ENCODE peak calls at places on chromosome 14, in nine cellular contexts. One of them, this sample, is unnamed.

GRCh38 chr14:71532790-71533189 is 399.4 kb upstream of the RGS6 start:
- DNase-seq in adrenal gland: no peak
- DNase-seq in IMR-90: no peak
- DNase-seq in upper lobe of left lung: no peak
- DNase-seq in lower leg skin: no peak
- DNase-seq in uterus: no peak
- DNase-seq in gastrocnemius medialis: no peak
- DNase-seq in A549: no peak
- DNase-seq in H1: no peak
- DNase-seq in this sample: no peak

GRCh38 chr14:101062065-101062450 is 158.5 kb upstream of the RTL1 start:
- DNase-seq in lower leg skin: no peak
- DNase-seq in gastrocnemius medialis: no peak
- DNase-seq in upper lobe of left lung: no peak
- DNase-seq in IMR-90: no peak
- DNase-seq in A549: no peak
- DNase-seq in adrenal gland: no peak
- DNase-seq in uterus: no peak
- DNase-seq in H1: no peak
- DNase-seq in this sample: no peak

GRCh38 chr14:68956728-68957127 is 22.4 kb downstream of the ACTN1 start:
- DNase-seq in IMR-90: no peak
- DNase-seq in upper lobe of left lung: no peak
- DNase-seq in adrenal gland: no peak
- DNase-seq in H1: no peak
- DNase-seq in lower leg skin: no peak
- DNase-seq in uterus: no peak
- DNase-seq in gastrocnemius medialis: no peak
- DNase-seq in A549: no peak
- DNase-seq in this sample: no peak

GRCh38 chr14:29262979-29263378 is 496.4 kb downstream of the FOXG1 start:
- DNase-seq in lower leg skin: no peak
- DNase-seq in gastrocnemius medialis: no peak
- DNase-seq in upper lobe of left lung: no peak
- DNase-seq in uterus: no peak
- DNase-seq in A549: no peak
- DNase-seq in H1: no peak
- DNase-seq in adrenal gland: no peak
- DNase-seq in IMR-90: peak
- DNase-seq in this sample: no peak

GRCh38 chr14:61355892-61356325 is 34.5 kb downstream of the PRKCH start:
- DNase-seq in upper lobe of left lung: no peak
- DNase-seq in adrenal gland: peak
- DNase-seq in A549: peak
- DNase-seq in gastrocnemius medialis: peak
- DNase-seq in uterus: peak
- DNase-seq in H1: no peak
- DNase-seq in IMR-90: peak
- DNase-seq in lower leg skin: peak
- DNase-seq in this sample: no peak

GRCh38 chr14:21042918-21043317 is 756 bp downstream of the RNASE7 start:
- DNase-seq in uterus: no peak
- DNase-seq in A549: no peak
- DNase-seq in upper lobe of left lung: no peak
- DNase-seq in gastrocnemius medialis: no peak
- DNase-seq in IMR-90: no peak
- DNase-seq in H1: no peak
- DNase-seq in adrenal gland: peak
- DNase-seq in lower leg skin: no peak
- DNase-seq in this sample: no peak

GRCh38 chr14:87483651-87484260 is 509.2 kb downstream of the GALC start:
- DNase-seq in adrenal gland: no peak
- DNase-seq in uterus: no peak
- DNase-seq in upper lobe of left lung: no peak
- DNase-seq in H1: no peak
- DNase-seq in lower leg skin: no peak
- DNase-seq in A549: no peak
- DNase-seq in IMR-90: peak
- DNase-seq in gastrocnemius medialis: no peak
- DNase-seq in this sample: peak

GRCh38 chr14:25484194-25484593 is 434.2 kb upstream of the STXBP6 start:
- DNase-seq in adrenal gland: no peak
- DNase-seq in upper lobe of left lung: no peak
- DNase-seq in H1: no peak
- DNase-seq in A549: no peak
- DNase-seq in IMR-90: no peak
- DNase-seq in uterus: no peak
- DNase-seq in gastrocnemius medialis: no peak
- DNase-seq in lower leg skin: no peak
- DNase-seq in this sample: no peak

GRCh38 chr14:53011053-53011462 is 60.2 kb upstream of the FERMT2 start:
- DNase-seq in IMR-90: peak
- DNase-seq in upper lobe of left lung: no peak
- DNase-seq in lower leg skin: peak
- DNase-seq in uterus: peak
- DNase-seq in gastrocnemius medialis: peak
- DNase-seq in adrenal gland: peak
- DNase-seq in H1: no peak
- DNase-seq in A549: peak
- DNase-seq in this sample: peak

GRCh38 chr14:67998804-67999203 is 179.2 kb downstream of the RAD51B start:
- DNase-seq in H1: no peak
- DNase-seq in uterus: no peak
- DNase-seq in upper lobe of left lung: no peak
- DNase-seq in gastrocnemius medialis: no peak
- DNase-seq in IMR-90: no peak
- DNase-seq in adrenal gland: no peak
- DNase-seq in lower leg skin: no peak
- DNase-seq in A549: no peak
- DNase-seq in this sample: no peak

GRCh38 chr14:39267592-39268112 is 33.9 kb downstream of the MIA2 start:
- DNase-seq in IMR-90: no peak
- DNase-seq in H1: no peak
- DNase-seq in lower leg skin: no peak
- DNase-seq in A549: no peak
- DNase-seq in adrenal gland: no peak
- DNase-seq in gastrocnemius medialis: no peak
- DNase-seq in upper lobe of left lung: no peak
- DNase-seq in uterus: no peak
- DNase-seq in this sample: no peak

GRCh38 chr14:35333797-35334743 is 41.9 kb downstream of the PSMA6 start:
- DNase-seq in IMR-90: no peak
- DNase-seq in lower leg skin: no peak
- DNase-seq in gastrocnemius medialis: no peak
- DNase-seq in uterus: no peak
- DNase-seq in adrenal gland: no peak
- DNase-seq in A549: no peak
- DNase-seq in H1: peak
- DNase-seq in upper lobe of left lung: peak
- DNase-seq in this sample: no peak

GRCh38 chr14:44027397-44027796 is 479.7 kb downstream of the FSCB start:
- DNase-seq in gastrocnemius medialis: no peak
- DNase-seq in upper lobe of left lung: no peak
- DNase-seq in IMR-90: no peak
- DNase-seq in adrenal gland: no peak
- DNase-seq in H1: no peak
- DNase-seq in uterus: no peak
- DNase-seq in A549: no peak
- DNase-seq in lower leg skin: no peak
- DNase-seq in this sample: no peak

GRCh38 chr14:51424569-51425251 is 184.7 kb downstream of the TMX1 start:
- DNase-seq in upper lobe of left lung: no peak
- DNase-seq in uterus: no peak
- DNase-seq in IMR-90: peak
- DNase-seq in adrenal gland: no peak
- DNase-seq in gastrocnemius medialis: peak
- DNase-seq in A549: no peak
- DNase-seq in lower leg skin: no peak
- DNase-seq in H1: no peak
- DNase-seq in this sample: no peak

GRCh38 chr14:74302634-74303569 is at the start of gene ABCD4:
- DNase-seq in H1: peak
- DNase-seq in lower leg skin: peak
- DNase-seq in uterus: peak
- DNase-seq in upper lobe of left lung: peak
- DNase-seq in gastrocnemius medialis: peak
- DNase-seq in adrenal gland: peak
- DNase-seq in IMR-90: peak
- DNase-seq in A549: peak
- DNase-seq in this sample: peak
- TF ChIP-seq POLR2A in H1: peak
- TF ChIP-seq POLR2A in lower leg skin: no peak
- TF ChIP-seq POLR2A in uterus: peak
- TF ChIP-seq POLR2A in upper lobe of left lung: peak
- TF ChIP-seq POLR2A in gastrocnemius medialis: peak
- TF ChIP-seq POLR2A in adrenal gland: peak
- TF ChIP-seq POLR2A in IMR-90: peak
- TF ChIP-seq POLR2A in A549: peak
- TF ChIP-seq POLR2A in this sample: no peak

GRCh38 chr14:85978851-85979250 is 448.9 kb downstream of the FLRT2 start:
- DNase-seq in gastrocnemius medialis: no peak
- DNase-seq in uterus: no peak
- DNase-seq in upper lobe of left lung: no peak
- DNase-seq in H1: no peak
- DNase-seq in lower leg skin: no peak
- DNase-seq in IMR-90: no peak
- DNase-seq in A549: no peak
- DNase-seq in adrenal gland: no peak
- DNase-seq in this sample: no peak
- TF ChIP-seq CTCF in gastrocnemius medialis: no peak
- TF ChIP-seq CTCF in uterus: no peak
- TF ChIP-seq CTCF in upper lobe of left lung: no peak
- TF ChIP-seq CTCF in H1: no peak
- TF ChIP-seq CTCF in lower leg skin: no peak
- TF ChIP-seq CTCF in IMR-90: no peak
- TF ChIP-seq CTCF in A549: no peak
- TF ChIP-seq CTCF in adrenal gland: no peak
- TF ChIP-seq CTCF in this sample: no peak

GRCh38 chr14:27712364-27712763 is 1054.2 kb upstream of the FOXG1 start:
- DNase-seq in upper lobe of left lung: no peak
- DNase-seq in adrenal gland: no peak
- DNase-seq in gastrocnemius medialis: no peak
- DNase-seq in uterus: no peak
- DNase-seq in H1: no peak
- DNase-seq in IMR-90: no peak
- DNase-seq in A549: no peak
- DNase-seq in lower leg skin: no peak
- DNase-seq in this sample: no peak
- TF ChIP-seq POLR2A in upper lobe of left lung: no peak
- TF ChIP-seq POLR2A in adrenal gland: no peak
- TF ChIP-seq POLR2A in gastrocnemius medialis: no peak
- TF ChIP-seq POLR2A in uterus: no peak
- TF ChIP-seq POLR2A in H1: no peak
- TF ChIP-seq POLR2A in IMR-90: no peak
- TF ChIP-seq POLR2A in A549: no peak
- TF ChIP-seq POLR2A in lower leg skin: no peak
- TF ChIP-seq POLR2A in this sample: no peak

DNA sequence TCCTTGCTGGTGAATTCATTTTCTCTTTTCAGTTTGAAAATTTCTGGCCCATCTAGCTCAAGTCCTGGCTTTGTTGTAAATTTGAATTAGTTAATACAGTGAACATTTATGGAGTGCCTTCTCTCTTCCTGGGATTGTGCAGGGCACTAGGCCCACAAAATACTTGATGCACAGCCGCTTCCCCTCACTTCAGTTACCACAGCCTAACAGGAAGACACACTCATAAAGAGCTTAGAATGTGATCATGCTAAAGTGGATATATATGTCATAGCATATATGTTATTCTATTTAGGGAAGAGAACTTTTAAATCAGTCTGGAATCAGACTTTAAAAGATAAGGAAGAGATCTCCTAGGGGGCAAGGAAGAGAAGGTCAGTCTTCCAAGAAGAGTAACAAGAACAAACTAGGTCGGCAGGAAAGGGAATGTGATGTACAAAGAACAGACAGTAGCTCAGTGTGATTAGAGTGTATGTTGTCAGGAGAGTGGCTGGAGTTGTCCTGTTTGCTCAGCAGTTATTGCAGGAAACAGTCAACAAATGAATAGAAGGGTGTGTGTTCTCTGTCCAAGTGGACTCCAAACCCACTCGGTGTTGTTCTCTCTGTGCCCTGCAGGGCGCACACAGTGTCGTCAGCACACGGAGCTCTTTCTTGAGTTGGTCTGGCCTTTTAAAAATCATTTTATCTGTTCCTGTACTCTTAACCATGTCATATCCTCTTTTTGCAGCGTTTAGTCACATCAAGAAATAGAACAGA is 74.4 kb downstream of the DAAM1 start:
- DNase-seq in uterus: no peak
- DNase-seq in H1: no peak
- DNase-seq in adrenal gland: no peak
- DNase-seq in upper lobe of left lung: no peak
- DNase-seq in gastrocnemius medialis: no peak
- DNase-seq in A549: no peak
- DNase-seq in IMR-90: no peak
- DNase-seq in lower leg skin: no peak
- DNase-seq in this sample: no peak
- TF ChIP-seq CTCF in uterus: no peak
- TF ChIP-seq CTCF in H1: peak
- TF ChIP-seq CTCF in adrenal gland: no peak
- TF ChIP-seq CTCF in upper lobe of left lung: peak
- TF ChIP-seq CTCF in gastrocnemius medialis: no peak
- TF ChIP-seq CTCF in A549: no peak
- TF ChIP-seq CTCF in IMR-90: no peak
- TF ChIP-seq CTCF in lower leg skin: no peak
- TF ChIP-seq CTCF in this sample: no peak

GRCh38 chr14:91060472-91061308 is at the start of gene RPS6KA5:
- DNase-seq in adrenal gland: peak
- DNase-seq in IMR-90: peak
- DNase-seq in lower leg skin: peak
- DNase-seq in uterus: peak
- DNase-seq in gastrocnemius medialis: peak
- DNase-seq in A549: peak
- DNase-seq in H1: peak
- DNase-seq in upper lobe of left lung: peak
- DNase-seq in this sample: peak
- TF ChIP-seq POLR2A in adrenal gland: peak
- TF ChIP-seq POLR2A in IMR-90: peak
- TF ChIP-seq POLR2A in lower leg skin: peak
- TF ChIP-seq POLR2A in uterus: peak
- TF ChIP-seq POLR2A in gastrocnemius medialis: peak
- TF ChIP-seq POLR2A in A549: peak
- TF ChIP-seq POLR2A in H1: peak
- TF ChIP-seq POLR2A in upper lobe of left lung: peak
- TF ChIP-seq POLR2A in this sample: peak

GRCh38 chr14:32996343-32996742 is 57.7 kb downstream of the NPAS3 start:
- DNase-seq in upper lobe of left lung: peak
- DNase-seq in A549: no peak
- DNase-seq in lower leg skin: no peak
- DNase-seq in H1: no peak
- DNase-seq in uterus: no peak
- DNase-seq in gastrocnemius medialis: no peak
- DNase-seq in adrenal gland: no peak
- DNase-seq in IMR-90: no peak
- DNase-seq in this sample: no peak

GRCh38 chr14:32998433-32998832 is 59.8 kb downstream of the NPAS3 start:
- DNase-seq in A549: no peak
- DNase-seq in adrenal gland: no peak
- DNase-seq in uterus: no peak
- DNase-seq in IMR-90: peak
- DNase-seq in H1: no peak
- DNase-seq in upper lobe of left lung: no peak
- DNase-seq in gastrocnemius medialis: no peak
- DNase-seq in lower leg skin: no peak
- DNase-seq in this sample: no peak
- TF ChIP-seq CTCF in A549: peak
- TF ChIP-seq CTCF in adrenal gland: peak
- TF ChIP-seq CTCF in uterus: no peak
- TF ChIP-seq CTCF in IMR-90: peak
- TF ChIP-seq CTCF in H1: no peak
- TF ChIP-seq CTCF in upper lobe of left lung: no peak
- TF ChIP-seq CTCF in gastrocnemius medialis: peak
- TF ChIP-seq CTCF in lower leg skin: no peak
- TF ChIP-seq CTCF in this sample: no peak